ENCODE peak calls at places on chromosomes 6 and 20, in ten cellular contexts. G is T-helper 2 cell; S is left cardiac atrium; J is NCI-H1092 treated with DMSO at 0.1 percent for 48 hours; M is glomerular endothelial cell; F is ecto neural progenitor cell; K is activated CD4-positive, alpha-beta T cell treated with anti-CD3 and anti-CD28 coated beads for 24 hours; U is NCI-H187 treated with DMSO at 0.1 percent for 48 hours; N is GM12865; Q is mucosa of descending colon. Y is an unnamed sample.

GRCh38 chr6:149059557-149059956 is 258.0 kb upstream of the TAB2 start:
- DNase-seq in F (no peak), M (no peak), S (no peak), K (no peak), J (no peak), U (no peak), Q (no peak), G (no peak), N (no peak), Y (no peak)

GRCh38 chr20:47970282-47970903 is 185.1 kb upstream of the SULF2 start:
- DNase-seq in F (no peak), N (peak), J (no peak), Q (no peak), K (no peak), S (no peak), M (no peak), G (no peak), U (no peak), Y (no peak)

GRCh38 chr6:167910652-167911051 is 83.9 kb downstream of the AFDN start:
- DNase-seq in Q (no peak), F (no peak), G (no peak), K (no peak), U (no peak), J (no peak), S (no peak), N (no peak), M (no peak), Y (no peak)

GRCh38 chr6:136717297-136717990 is 74.8 kb downstream of the MAP3K5 start:
- DNase-seq in Q (no peak), S (no peak), G (no peak), F (no peak), J (no peak), M (no peak), N (peak), K (no peak), U (no peak), Y (peak)

GRCh38 chr20:41534842-41535241 is 83.3 kb downstream of the CHD6 start:
- DNase-seq in F (no peak), S (no peak), G (no peak), K (no peak), Q (no peak), M (no peak), N (no peak), J (no peak), U (no peak), Y (no peak)

GRCh38 chr6:40413231-40413755 is 173.9 kb downstream of the LRFN2 start:
- DNase-seq in G (no peak), U (no peak), N (no peak), S (no peak), K (no peak), M (no peak), Q (no peak), F (no peak), J (no peak), Y (no peak)

GRCh38 chr6:40588070-40588384 is 863 bp upstream of the LRFN2 start:
- DNase-seq in Q (no peak), F (no peak), G (no peak), N (no peak), U (no peak), S (no peak), M (no peak), J (no peak), K (no peak), Y (no peak)

GRCh38 chr6:42418739-42419138 is 33.0 kb downstream of the TRERF1 start:
- DNase-seq in K (no peak), F (peak), U (no peak), J (no peak), M (no peak), S (no peak), Q (no peak), G (no peak), N (no peak), Y (no peak)

GRCh38 chr6:906920-907319 is 214.0 kb upstream of the EXOC2 start:
- DNase-seq in S (no peak), G (no peak), U (no peak), F (no peak), N (no peak), J (no peak), Q (no peak), K (no peak), M (no peak), Y (no peak)

GRCh38 chr6:40348591-40348990 is 238.6 kb downstream of the LRFN2 start:
- DNase-seq in N (no peak), K (no peak), F (peak), M (no peak), U (no peak), G (no peak), Q (no peak), J (no peak), S (no peak), Y (no peak)

GRCh38 chr20:7744411-7744810 is 195.8 kb downstream of the HAO1 start:
- DNase-seq in J (no peak), Q (no peak), S (no peak), G (no peak), N (no peak), F (no peak), M (no peak), U (no peak), K (no peak), Y (no peak)

GRCh38 chr6:33259032-33259431 is 12.6 kb downstream of the VPS52 start:
- DNase-seq in G (no peak), S (no peak), Q (no peak), N (no peak), M (no peak), J (no peak), U (no peak), K (no peak), F (no peak), Y (no peak)

GRCh38 chr6:10316327-10316726 is 98.5 kb downstream of the TFAP2A start:
- DNase-seq in M (no peak), K (no peak), J (no peak), S (no peak), N (no peak), G (no peak), F (peak), Q (no peak), U (no peak), Y (no peak)

GRCh38 chr6:44247338-44248302 is 719 bp downstream of the HSP90AB1 start:
- DNase-seq in Q (peak), N (peak), F (no peak), S (peak), G (peak), U (no peak), J (peak), M (no peak), K (peak), Y (peak)

GRCh38 chr6:83153958-83154357 is 39.1 kb downstream of the PGM3 start:
- DNase-seq in M (no peak), U (no peak), S (no peak), F (no peak), K (no peak), G (no peak), Q (no peak), N (no peak), J (no peak), Y (no peak)

GRCh38 chr6:166464418-166465400 is 82.0 kb upstream of the MPC1 start:
- DNase-seq in J (no peak), S (no peak), N (no peak), G (no peak), F (no peak), U (no peak), Q (no peak), K (no peak), M (no peak), Y (no peak)

GRCh38 chr6:37783831-37784584 is 35.5 kb upstream of the ZFAND3 start:
- DNase-seq in S (peak), G (no peak), N (no peak), F (no peak), M (no peak), K (no peak), Q (no peak), J (peak), U (peak), Y (peak)

GRCh38 chr6:3405679-3406078 is 51.2 kb downstream of the SLC22A23 start:
- DNase-seq in Q (no peak), N (no peak), U (no peak), F (no peak), G (no peak), S (no peak), K (no peak), J (no peak), M (no peak), Y (no peak)

GRCh38 chr6:112253842-112254816 is at the start of gene LAMA4:
- DNase-seq in N (no peak), M (no peak), K (peak), G (no peak), J (peak), Q (peak), S (peak), F (peak), U (no peak), Y (peak)

GRCh38 chr6:1143655-1144054 is 168.2 kb upstream of the FOXQ1 start:
- DNase-seq in N (no peak), M (no peak), F (no peak), S (no peak), J (no peak), U (no peak), Q (no peak), K (no peak), G (no peak), Y (no peak)

GRCh38 chr6:123788319-123788718 is 15.3 kb upstream of the NKAIN2 start:
- DNase-seq in J (no peak), N (no peak), K (no peak), Q (no peak), F (no peak), S (no peak), M (no peak), U (no peak), G (no peak), Y (no peak)

GRCh38 chr20:35561268-35561667 is 19.4 kb downstream of the ERGIC3 start:
- DNase-seq in M (no peak), N (peak), F (peak), Q (peak), J (peak), S (no peak), G (no peak), U (no peak), K (no peak), Y (peak)

GRCh38 chr6:14658909-14659561 is 541.5 kb downstream of the CD83 start:
- DNase-seq in N (no peak), U (no peak), M (no peak), S (no peak), K (no peak), G (no peak), Q (no peak), F (no peak), J (no peak), Y (no peak)

GRCh38 chr6:147642458-147642857 is 134.0 kb downstream of the SAMD5 start:
- DNase-seq in Q (no peak), G (no peak), U (no peak), M (no peak), J (no peak), N (no peak), F (no peak), K (no peak), S (no peak), Y (no peak)

GRCh38 chr6:101909376-101909775 is 515.9 kb downstream of the GRIK2 start:
- DNase-seq in Q (no peak), M (no peak), J (no peak), G (no peak), F (no peak), N (no peak), S (no peak), U (no peak), K (no peak), Y (no peak)

GRCh38 chr6:32816746-32817204 is at the start of gene HLA-DOB:
- DNase-seq in G (no peak), K (no peak), F (no peak), M (no peak), Q (no peak), S (no peak), J (no peak), U (no peak), N (peak), Y (peak)

GRCh38 chr20:41175727-41176330 is 38.5 kb downstream of the PLCG1 start:
- DNase-seq in F (no peak), S (no peak), K (no peak), U (no peak), J (no peak), G (no peak), N (no peak), Q (no peak), M (no peak), Y (no peak)

GRCh38 chr6:391559-392440 is at the start of gene IRF4:
- DNase-seq in U (no peak), Q (peak), G (peak), M (no peak), K (peak), F (peak), N (peak), J (no peak), S (no peak), Y (no peak)

GRCh38 chr6:169445661-169446581 is 192.3 kb upstream of the THBS2 start:
- DNase-seq in M (no peak), N (no peak), K (no peak), G (no peak), F (no peak), Q (peak), U (peak), J (peak), S (no peak), Y (no peak)

GRCh38 chr6:151869345-151869744 is 61.9 kb downstream of the ESR1 start:
- DNase-seq in Q (no peak), N (no peak), S (no peak), G (no peak), K (no peak), F (no peak), M (no peak), U (no peak), J (no peak), Y (peak)

GRCh38 chr6:74356385-74356784 is 660.4 kb downstream of the CD109 start:
- DNase-seq in S (no peak), M (no peak), K (no peak), N (no peak), G (no peak), F (no peak), J (no peak), Q (no peak), U (no peak), Y (no peak)

GRCh38 chr20:3011752-3012151 is 31.7 kb upstream of the GNRH2 start:
- DNase-seq in K (no peak), U (no peak), G (no peak), F (no peak), S (no peak), M (no peak), N (no peak), J (no peak), Q (no peak), Y (no peak)

GRCh38 chr20:62907377-62908317 is 18.7 kb downstream of the DIDO1 start:
- DNase-seq in J (no peak), F (no peak), G (peak), U (no peak), S (peak), N (no peak), Q (peak), M (no peak), K (no peak), Y (no peak)

GRCh38 chr6:132526461-132526860 is 11.6 kb upstream of the TAAR9 start:
- DNase-seq in G (no peak), F (no peak), M (no peak), Q (no peak), U (no peak), N (no peak), J (no peak), K (no peak), S (no peak), Y (no peak)

GRCh38 chr6:41455818-41456217 is 90.4 kb upstream of the FOXP4 start:
- DNase-seq in J (no peak), K (no peak), U (no peak), G (no peak), M (no peak), N (no peak), F (no peak), S (no peak), Q (no peak), Y (no peak)